ENCODE peak calls at places on chromosome 2, in four cellular contexts. M, Y, J and F are unnamed samples.
A peak's percentile ranks its signal among the peaks of the same experiment; 100 is the strongest.

GRCh38 chr2:199932312-199932855 is 21.3 kb downstream of the C2orf69 start:
- DNase-seq in M (no peak), Y (no peak), J (no peak), F (no peak)

GRCh38 chr2:172640389-172640788 is 84.5 kb downstream of the PDK1 start:
- DNase-seq in M (no peak), Y (no peak), J (no peak), F (no peak)

GRCh38 chr2:74291891-74292621 is 51.2 kb downstream of the SLC4A5 start:
- DNase-seq in M (no peak), Y (no peak), J (no peak), F (no peak)

GRCh38 chr2:26691881-26692813 is at the start of gene KCNK3:
- DNase-seq in M (no peak), Y (no peak), J (no peak), F (peak; percentile 50)

GRCh38 chr2:83365476-83365875 is 1093.6 kb downstream of the SUCLG1 start:
- DNase-seq in M (no peak), Y (no peak), J (no peak), F (no peak)

GRCh38 chr2:99961567-99961913 is 180.8 kb downstream of the AFF3 start:
- DNase-seq in M (no peak), Y (no peak), J (no peak), F (no peak)

GRCh38 chr2:178914259-178914849 is 107.1 kb upstream of the TTN start:
- DNase-seq in M (peak; percentile 64), Y (peak; percentile 63), J (peak; percentile 39), F (peak; percentile 24)

GRCh38 chr2:14656146-14656545 is 23.6 kb downstream of the LRATD1 start:
- DNase-seq in M (no peak), Y (no peak), J (no peak), F (no peak)

GRCh38 chr2:11314482-11314881 is 30.0 kb downstream of the ROCK2 start:
- DNase-seq in M (no peak), Y (no peak), J (no peak), F (no peak)
- TF ChIP-seq CEBPB in M (no peak), Y (no peak), J (no peak), F (no peak)

DNA sequence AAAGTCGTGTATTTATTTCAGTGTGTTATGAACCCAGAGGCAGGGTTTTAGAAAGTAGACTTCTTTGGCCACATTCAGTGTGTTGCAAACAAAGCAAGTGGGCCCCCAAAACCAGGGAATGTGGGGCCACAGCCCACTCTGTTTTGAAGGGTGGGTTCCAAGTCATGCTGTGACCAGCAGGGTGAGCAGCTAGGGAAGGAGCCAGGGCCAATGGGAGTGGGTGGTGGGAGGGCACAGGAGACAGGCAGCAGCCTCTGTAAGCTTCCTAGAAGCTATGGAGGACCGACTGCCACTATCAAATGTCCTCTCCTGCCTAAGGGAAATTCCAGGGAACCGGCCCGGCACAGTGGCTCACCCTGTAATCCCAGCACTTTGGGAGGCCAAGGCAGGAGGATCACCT is 50.4 kb upstream of the LYPD1 start:
- DNase-seq in M (no peak), Y (no peak), J (no peak), F (no peak)
- H3K27ac ChIP-seq in M (no peak overlapping the region), Y (no peak overlapping the region), J (no peak overlapping the region), F (no peak overlapping the region)

GRCh38 chr2:66929632-66930385 is 467.3 kb upstream of the ETAA1 start:
- DNase-seq in M (no peak), Y (no peak), J (no peak), F (no peak)
- TF ChIP-seq CEBPB in M (no peak), Y (no peak), J (no peak), F (no peak)

GRCh38 chr2:213125646-213126347 is 25.6 kb downstream of the IKZF2 start:
- DNase-seq in M (no peak), Y (no peak), J (no peak), F (no peak)

DNA sequence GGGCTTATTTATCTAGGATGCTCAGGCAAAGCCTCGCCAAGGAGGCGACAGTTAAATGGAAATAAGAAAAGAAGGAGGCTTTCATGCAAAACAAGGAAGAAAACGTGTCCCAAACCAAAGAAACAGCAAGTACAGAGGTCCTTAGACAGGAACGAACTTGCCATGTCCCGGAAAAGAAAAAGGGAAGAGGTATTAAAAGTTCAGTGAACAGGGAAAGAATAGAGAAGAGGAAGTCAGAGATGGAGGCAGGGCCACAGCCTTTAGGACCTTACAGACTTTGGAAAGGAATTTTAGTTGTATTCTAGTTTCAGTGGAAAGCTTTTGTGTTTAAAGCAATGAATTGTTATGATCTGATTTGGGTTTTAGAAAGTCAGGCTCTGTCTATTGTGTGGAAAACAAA is 22.1 kb downstream of the IKZF2 start:
- DNase-seq in M (no peak), Y (no peak), J (no peak), F (no peak)
- H3K27ac ChIP-seq in M (no peak overlapping the region), Y (no peak overlapping the region), J (peak overlapping the region; percentile 24), F (no peak overlapping the region)

GRCh38 chr2:175003875-175004729 is 1.1 kb downstream of the CHN1 start:
- DNase-seq in M (no peak), Y (no peak), J (no peak), F (peak; percentile 41)
- TF ChIP-seq CEBPB in M (no peak), Y (no peak), J (no peak), F (peak; percentile 2)

GRCh38 chr2:46800625-46801024 is 115.0 kb downstream of the MCFD2 start:
- DNase-seq in M (no peak), Y (no peak), J (no peak), F (no peak)

GRCh38 chr2:46800218-46800617 is 115.4 kb downstream of the MCFD2 start:
- DNase-seq in M (no peak), Y (no peak), J (no peak), F (no peak)

GRCh38 chr2:46796843-46797625 is 118.6 kb downstream of the MCFD2 start:
- DNase-seq in M (no peak), Y (no peak), J (no peak), F (no peak)

GRCh38 chr2:46798041-46798440 is 117.6 kb downstream of the MCFD2 start:
- DNase-seq in M (no peak), Y (no peak), J (no peak), F (no peak)

DNA sequence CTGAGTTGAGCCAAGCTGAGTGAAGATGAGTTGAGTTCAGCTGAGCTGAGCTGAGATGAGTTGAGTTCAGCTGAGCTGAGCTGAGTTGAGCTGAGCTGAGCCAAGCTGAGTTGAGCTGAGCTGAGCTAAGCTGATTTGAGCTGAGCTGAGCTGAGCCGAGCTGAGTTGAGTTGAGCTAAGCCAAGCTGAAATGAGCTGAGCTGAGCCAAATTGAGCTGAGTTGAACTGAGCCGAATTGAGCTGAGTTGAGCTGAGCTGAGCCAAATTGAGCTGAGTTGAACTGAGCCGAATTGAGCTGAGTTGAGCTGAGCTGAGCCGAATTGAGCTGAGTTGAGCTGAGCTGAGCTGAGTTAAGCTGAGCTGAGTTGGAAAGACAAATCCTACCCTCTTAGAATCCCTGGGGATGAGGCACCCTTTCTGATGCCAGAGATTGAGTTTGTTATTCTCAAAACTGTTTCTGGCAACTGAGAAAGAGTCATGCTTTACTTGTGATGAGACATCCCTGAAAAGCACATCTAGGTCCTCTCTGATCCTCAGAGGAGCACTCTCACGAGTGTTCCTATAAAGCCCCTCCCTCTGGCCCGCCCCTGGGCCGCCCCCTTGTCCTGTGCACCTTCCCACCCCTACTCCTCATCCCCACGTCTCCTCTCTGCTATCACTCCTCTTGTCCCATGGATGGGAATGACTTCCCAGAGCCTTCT is 116.5 kb downstream of the MCFD2 start:
- DNase-seq in M (no peak), Y (no peak), J (no peak), F (no peak)
- H3K27ac ChIP-seq in M (no peak overlapping the region), Y (no peak overlapping the region), J (no peak overlapping the region), F (peak overlapping the region; percentile 17)

DNA sequence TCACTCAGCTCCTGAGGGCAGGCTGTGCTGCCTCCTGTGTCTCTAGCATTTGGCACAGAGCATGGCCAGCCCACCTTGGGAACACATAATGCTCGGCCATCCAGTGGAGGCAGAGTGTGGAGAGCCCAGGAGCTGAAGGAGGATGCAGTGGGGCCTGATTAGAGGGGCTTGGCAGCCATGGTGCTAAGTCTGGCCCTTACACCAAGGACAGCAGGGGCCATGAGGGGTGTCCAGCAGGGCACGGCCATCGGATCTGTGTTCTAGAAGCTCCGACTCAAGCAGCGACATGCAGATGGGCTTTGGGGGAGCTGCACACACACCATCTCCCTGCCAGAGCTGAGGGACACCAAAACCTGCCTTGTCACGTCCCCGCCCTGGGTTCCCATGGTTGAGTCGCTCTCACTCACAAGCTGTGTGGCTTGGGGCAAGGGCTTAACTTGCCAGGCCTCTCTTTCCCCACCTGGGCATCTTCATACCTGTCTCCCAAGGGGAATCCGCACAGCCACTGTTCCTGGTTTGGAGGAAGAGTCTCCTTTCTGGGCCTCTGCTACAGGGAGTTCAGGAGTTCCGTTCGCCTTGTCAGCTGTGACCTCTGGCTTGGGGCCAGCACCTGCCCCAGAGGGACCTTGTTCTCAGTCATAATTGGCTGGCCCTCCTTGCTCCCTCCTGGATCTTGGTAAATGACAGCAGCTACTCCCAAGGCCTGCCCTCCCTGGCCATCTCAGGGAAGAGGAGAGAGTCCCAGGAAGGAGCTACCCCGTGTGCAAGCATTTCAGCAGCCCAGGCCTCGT is 1.3 kb upstream of the TOGARAM2 start:
- DNase-seq in M (no peak), Y (no peak), J (no peak), F (no peak)
- TF ChIP-seq CEBPB in M (no peak), Y (no peak), J (no peak), F (no peak)